ENCODE peak calls at places on chromosomes 2 and 18, in five cellular contexts. One of them, this sample, is unnamed.

GRCh38 chr2:138415891-138416494 is 85.6 kb upstream of the SPOPL start:
- DNase-seq in K562: no peak
- DNase-seq in HCT116: no peak
- DNase-seq in HepG2: no peak
- DNase-seq in H1: no peak
- DNase-seq in this sample: no peak

GRCh38 chr2:50126845-50127244 is 905.1 kb downstream of the NRXN1 start:
- DNase-seq in K562: no peak
- DNase-seq in HCT116: no peak
- DNase-seq in HepG2: no peak
- DNase-seq in H1: no peak
- DNase-seq in this sample: no peak

GRCh38 chr2:137870682-137871081 is 93.6 kb upstream of the HNMT start:
- DNase-seq in K562: no peak
- DNase-seq in HCT116: no peak
- DNase-seq in HepG2: no peak
- DNase-seq in H1: no peak
- DNase-seq in this sample: no peak

GRCh38 chr2:163417596-163418337 is 318.0 kb downstream of the FIGN start:
- DNase-seq in K562: no peak
- DNase-seq in HCT116: no peak
- DNase-seq in HepG2: no peak
- DNase-seq in H1: no peak
- DNase-seq in this sample: no peak

GRCh38 chr2:45980161-45980852 is 316.9 kb upstream of the EPAS1 start:
- DNase-seq in K562: no peak
- DNase-seq in HCT116: no peak
- DNase-seq in HepG2: no peak
- DNase-seq in H1: peak; percentile 24
- DNase-seq in this sample: no peak

GRCh38 chr2:205556841-205557539 is 125.3 kb upstream of the NRP2 start:
- DNase-seq in K562: no peak
- DNase-seq in HCT116: no peak
- DNase-seq in HepG2: no peak
- DNase-seq in H1: no peak
- DNase-seq in this sample: peak; percentile 44

GRCh38 chr2:129806317-129806716 is 173.1 kb upstream of the RAB6C start:
- DNase-seq in K562: no peak
- DNase-seq in HCT116: no peak
- DNase-seq in HepG2: no peak
- DNase-seq in H1: no peak
- DNase-seq in this sample: no peak

GRCh38 chr18:9700261-9700796 is 7.8 kb upstream of the RAB31 start:
- DNase-seq in K562: no peak
- DNase-seq in HCT116: no peak
- DNase-seq in HepG2: no peak
- DNase-seq in H1: no peak
- DNase-seq in this sample: no peak

GRCh38 chr2:134079373-134079772 is 174.5 kb upstream of the MGAT5 start:
- DNase-seq in K562: no peak
- DNase-seq in HCT116: no peak
- DNase-seq in HepG2: no peak
- DNase-seq in H1: no peak
- DNase-seq in this sample: no peak

GRCh38 chr2:120587997-120588336 is 147.7 kb upstream of the GLI2 start:
- DNase-seq in K562: no peak
- DNase-seq in HCT116: no peak
- DNase-seq in HepG2: no peak
- DNase-seq in H1: no peak
- DNase-seq in this sample: no peak

GRCh38 chr2:6759689-6760088 is 106.0 kb downstream of the CMPK2 start:
- DNase-seq in K562: no peak
- DNase-seq in HCT116: no peak
- DNase-seq in HepG2: no peak
- DNase-seq in H1: no peak
- DNase-seq in this sample: no peak

GRCh38 chr2:20663196-20664070 is 3.5 kb upstream of the GDF7 start:
- DNase-seq in K562: no peak
- DNase-seq in HCT116: no peak
- DNase-seq in HepG2: no peak
- DNase-seq in H1: no peak
- DNase-seq in this sample: no peak

GRCh38 chr2:112811841-112812306 is 24.7 kb downstream of the IL1B start:
- DNase-seq in K562: no peak
- DNase-seq in HCT116: no peak
- DNase-seq in HepG2: peak; percentile 24
- DNase-seq in H1: no peak
- DNase-seq in this sample: no peak

GRCh38 chr18:9025104-9025838 is 77.2 kb upstream of the NDUFV2 start:
- DNase-seq in K562: no peak
- DNase-seq in HCT116: peak; percentile 89
- DNase-seq in HepG2: peak; percentile 28
- DNase-seq in H1: no peak
- DNase-seq in this sample: no peak

GRCh38 chr2:23243258-23243657 is 141.7 kb upstream of the KLHL29 start:
- DNase-seq in K562: no peak
- DNase-seq in HCT116: no peak
- DNase-seq in HepG2: no peak
- DNase-seq in H1: no peak
- DNase-seq in this sample: no peak

GRCh38 chr2:75055307-75055819 is 96.9 kb downstream of the POLE4 start:
- DNase-seq in K562: no peak
- DNase-seq in HCT116: no peak
- DNase-seq in HepG2: no peak
- DNase-seq in H1: no peak
- DNase-seq in this sample: peak; percentile 13

GRCh38 chr18:48590678-48591077 is 51.8 kb downstream of the CTIF start:
- DNase-seq in K562: no peak
- DNase-seq in HCT116: peak; percentile 2
- DNase-seq in HepG2: no peak
- DNase-seq in H1: no peak
- DNase-seq in this sample: no peak

GRCh38 chr2:84830095-84830494 is 50.8 kb downstream of the TRABD2A start:
- DNase-seq in K562: peak; percentile 20
- DNase-seq in HCT116: no peak
- DNase-seq in HepG2: no peak
- DNase-seq in H1: no peak
- DNase-seq in this sample: no peak

GRCh38 chr2:84829693-84830092 is 51.2 kb downstream of the TRABD2A start:
- DNase-seq in K562: no peak
- DNase-seq in HCT116: no peak
- DNase-seq in HepG2: no peak
- DNase-seq in H1: no peak
- DNase-seq in this sample: no peak

GRCh38 chr2:84833481-84834150 is 47.3 kb downstream of the TRABD2A start:
- DNase-seq in K562: no peak
- DNase-seq in HCT116: no peak
- DNase-seq in HepG2: no peak
- DNase-seq in H1: no peak
- DNase-seq in this sample: no peak

GRCh38 chr2:84830758-84831500 is 50.0 kb downstream of the TRABD2A start:
- DNase-seq in K562: no peak
- DNase-seq in HCT116: no peak
- DNase-seq in HepG2: no peak
- DNase-seq in H1: no peak
- DNase-seq in this sample: no peak

DNA sequence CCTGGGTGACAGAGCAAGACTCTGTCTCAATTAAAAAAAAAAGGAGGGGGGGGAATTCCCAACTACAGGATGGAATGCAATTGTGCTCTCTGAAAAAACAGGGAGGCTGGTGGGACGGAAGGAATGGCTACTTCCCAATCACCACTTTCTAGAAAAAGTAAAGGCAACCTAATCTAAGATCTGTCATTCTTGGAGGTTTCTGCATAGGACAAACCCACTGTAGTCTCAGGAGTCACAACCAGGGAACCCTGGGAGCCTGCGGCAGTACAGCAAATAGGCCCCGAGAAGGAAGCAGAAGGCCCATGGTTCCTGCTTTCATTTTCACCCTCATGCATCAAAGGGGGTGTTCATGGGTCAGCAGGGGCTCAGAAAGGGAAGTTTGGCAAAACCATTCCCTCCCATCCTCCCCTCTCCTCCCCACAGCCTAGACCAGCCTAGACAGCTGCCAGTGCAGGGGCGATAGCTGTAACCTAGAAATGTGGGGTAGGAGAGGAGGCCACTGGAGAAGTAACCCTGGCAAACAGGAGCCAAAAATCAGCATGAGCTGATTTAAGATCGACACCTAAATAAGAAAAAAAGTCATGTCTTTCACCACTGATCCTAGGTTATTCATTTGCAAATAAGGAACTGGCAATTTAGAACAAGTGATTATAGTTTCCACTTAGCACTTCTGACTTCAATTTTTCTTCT is 48.0 kb downstream of the TRABD2A start:
- DNase-seq in K562: no peak
- DNase-seq in HCT116: no peak
- DNase-seq in HepG2: no peak
- DNase-seq in H1: no peak
- DNase-seq in this sample: no peak
- TF ChIP-seq YY1 in K562: no peak
- TF ChIP-seq YY1 in HCT116: no peak
- TF ChIP-seq YY1 in HepG2: no peak
- TF ChIP-seq YY1 in H1: no peak
- TF ChIP-seq YY1 in this sample: no peak

GRCh38 chr18:73896685-73897084 is 250.9 kb downstream of the FBXO15 start:
- DNase-seq in K562: no peak
- DNase-seq in HCT116: no peak
- DNase-seq in HepG2: no peak
- DNase-seq in H1: no peak
- DNase-seq in this sample: no peak

GRCh38 chr18:73891572-73892421 is 255.8 kb downstream of the FBXO15 start:
- DNase-seq in K562: no peak
- DNase-seq in HCT116: no peak
- DNase-seq in HepG2: no peak
- DNase-seq in H1: peak; percentile 77
- DNase-seq in this sample: peak; percentile 35

GRCh38 chr18:73895701-73896100 is 251.9 kb downstream of the FBXO15 start:
- DNase-seq in K562: no peak
- DNase-seq in HCT116: no peak
- DNase-seq in HepG2: peak; percentile 2
- DNase-seq in H1: no peak
- DNase-seq in this sample: no peak

GRCh38 chr18:73897517-73897916 is 250.1 kb downstream of the FBXO15 start:
- DNase-seq in K562: no peak
- DNase-seq in HCT116: no peak
- DNase-seq in HepG2: no peak
- DNase-seq in H1: no peak
- DNase-seq in this sample: no peak

DNA sequence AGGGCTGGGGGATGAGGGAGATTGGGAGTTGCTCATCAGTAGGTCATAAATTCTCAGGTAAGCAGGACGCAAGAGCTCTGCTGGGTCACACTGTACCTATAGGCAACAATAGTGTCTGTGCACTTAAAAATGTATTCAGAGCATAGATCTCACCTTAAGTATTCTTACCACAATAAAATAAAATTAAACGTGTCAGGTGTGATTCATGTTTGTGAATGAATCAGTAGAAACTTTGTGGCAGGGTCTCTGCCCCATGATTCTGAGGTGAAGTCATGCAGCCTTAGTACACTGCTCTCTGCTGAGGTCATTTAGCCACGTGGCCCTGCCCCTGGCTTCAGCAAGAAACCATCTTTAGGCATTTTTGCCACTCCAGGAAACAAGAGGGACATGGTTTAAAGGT is 253.8 kb downstream of the FBXO15 start:
- DNase-seq in K562: no peak
- DNase-seq in HCT116: no peak
- DNase-seq in HepG2: no peak
- DNase-seq in H1: no peak
- DNase-seq in this sample: no peak
- TF ChIP-seq YY1 in K562: no peak
- TF ChIP-seq YY1 in HCT116: no peak
- TF ChIP-seq YY1 in HepG2: no peak
- TF ChIP-seq YY1 in H1: no peak
- TF ChIP-seq YY1 in this sample: no peak

GRCh38 chr2:234565201-234565600 is 68.3 kb upstream of the ARL4C start:
- DNase-seq in K562: no peak
- DNase-seq in HCT116: no peak
- DNase-seq in HepG2: no peak
- DNase-seq in H1: no peak
- DNase-seq in this sample: no peak

GRCh38 chr2:234559609-234560008 is 62.7 kb upstream of the ARL4C start:
- DNase-seq in K562: no peak
- DNase-seq in HCT116: no peak
- DNase-seq in HepG2: no peak
- DNase-seq in H1: no peak
- DNase-seq in this sample: no peak

GRCh38 chr2:234566622-234567021 is 69.7 kb upstream of the ARL4C start:
- DNase-seq in K562: no peak
- DNase-seq in HCT116: no peak
- DNase-seq in HepG2: peak; percentile 52
- DNase-seq in H1: no peak
- DNase-seq in this sample: no peak

GRCh38 chr2:234565842-234566619 is 69.2 kb upstream of the ARL4C start:
- DNase-seq in K562: no peak
- DNase-seq in HCT116: no peak
- DNase-seq in HepG2: peak; percentile 46
- DNase-seq in H1: no peak
- DNase-seq in this sample: no peak

GRCh38 chr2:234564719-234565118 is 67.8 kb upstream of the ARL4C start:
- DNase-seq in K562: no peak
- DNase-seq in HCT116: no peak
- DNase-seq in HepG2: no peak
- DNase-seq in H1: no peak
- DNase-seq in this sample: no peak
- TF ChIP-seq YY1 in K562: no peak
- TF ChIP-seq YY1 in HCT116: no peak
- TF ChIP-seq YY1 in HepG2: no peak
- TF ChIP-seq YY1 in H1: no peak
- TF ChIP-seq YY1 in this sample: no peak

DNA sequence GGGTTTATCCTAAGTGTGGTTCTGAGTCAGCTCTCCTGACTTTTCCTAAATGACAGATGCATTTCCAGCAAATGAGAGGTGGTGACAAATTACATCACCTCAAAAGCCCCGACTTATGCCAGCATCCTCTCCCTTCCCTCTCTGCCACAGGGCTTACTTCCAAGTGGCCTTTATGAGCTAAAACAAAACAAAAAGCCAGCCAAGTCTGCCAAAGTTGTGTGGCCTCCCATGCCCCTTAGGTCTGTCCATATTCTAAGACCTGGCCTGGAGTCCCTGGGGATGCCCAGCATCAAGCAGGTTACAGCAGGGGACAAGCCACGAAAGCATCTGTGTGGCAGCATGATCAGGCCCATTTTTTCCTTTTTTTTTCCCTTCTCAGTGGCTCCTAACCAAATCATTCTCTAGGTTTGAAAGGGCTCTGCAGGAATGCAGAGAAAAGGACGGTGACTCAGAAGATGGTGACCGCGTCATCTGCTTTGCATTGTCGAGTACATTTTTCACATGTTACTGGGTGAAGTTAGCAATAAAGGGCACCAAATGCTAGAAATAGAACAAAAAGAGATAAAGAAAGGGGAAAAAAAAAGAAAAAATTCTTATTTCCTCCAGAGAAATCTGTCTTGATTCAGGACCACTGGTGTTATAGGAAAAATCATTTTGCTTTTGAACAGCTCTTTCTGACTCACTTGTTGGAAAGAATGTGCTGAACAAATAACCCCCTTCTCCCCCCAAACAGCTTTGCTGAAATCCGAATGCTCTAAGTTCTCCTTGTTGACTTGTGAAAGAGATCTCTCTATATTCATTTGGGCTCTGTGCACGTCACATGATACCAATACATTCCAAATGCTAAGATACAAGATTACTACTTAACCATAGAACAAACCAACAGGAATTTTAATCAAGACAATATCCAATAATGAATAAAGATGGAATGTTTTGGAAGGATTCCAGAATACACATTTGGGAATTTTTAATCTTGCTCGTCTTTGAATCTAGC is 178.7 kb downstream of the EN1 start:
- DNase-seq in K562: no peak
- DNase-seq in HCT116: peak; percentile 16
- DNase-seq in HepG2: peak; percentile 13
- DNase-seq in H1: no peak
- DNase-seq in this sample: peak; percentile 25
- TF ChIP-seq YY1 in K562: no peak
- TF ChIP-seq YY1 in HCT116: no peak
- TF ChIP-seq YY1 in HepG2: no peak
- TF ChIP-seq YY1 in H1: no peak
- TF ChIP-seq YY1 in this sample: no peak

This sample was measured in NT2/D1.